ENCODE peak calls at places on chromosomes 13 and 19, in ten cellular contexts. F is uterus, A is WTC11, B is HFF-Myc, Q is fibroblast of lung, E is tibial artery, K is Calu3, N is progenitor cell of endocrine pancreas, V is neural progenitor cell, C is B cell. S is an unnamed sample.

GRCh38 chr13:113074876-113075275 is 30.7 kb upstream of the F7 start:
- DNase-seq in F (no peak), A (no peak), B (no peak), Q (no peak), E (no peak), K (no peak), N (no peak), V (no peak), C (no peak), S (no peak)

GRCh38 chr19:8355631-8356402 is 8.1 kb upstream of the ANGPTL4 start:
- DNase-seq in F (peak), A (no peak), B (peak), Q (peak), E (peak), K (peak), N (no peak), V (no peak), C (no peak), S (peak)

GRCh38 chr13:36074659-36075058 is 56.5 kb downstream of the DCLK1 start:
- DNase-seq in F (no peak), A (no peak), B (no peak), Q (peak), E (no peak), K (no peak), N (no peak), V (no peak), C (no peak), S (no peak)

GRCh38 chr19:15401397-15401710 is 17.4 kb downstream of the AKAP8L start:
- DNase-seq in F (no peak), A (no peak), B (no peak), Q (no peak), E (peak), K (no peak), N (no peak), V (no peak), C (no peak), S (no peak)

GRCh38 chr13:97468331-97468730 is 34.4 kb downstream of the RAP2A start:
- DNase-seq in F (no peak), A (no peak), B (no peak), Q (no peak), E (no peak), K (no peak), N (no peak), V (no peak), C (no peak), S (peak)

GRCh38 chr19:6061420-6062130 is 48.7 kb downstream of the RFX2 start:
- DNase-seq in F (no peak), A (no peak), B (no peak), Q (no peak), E (peak), K (no peak), N (no peak), V (no peak), C (no peak), S (no peak)

GRCh38 chr13:99215466-99215865 is 14.8 kb downstream of the UBAC2 start:
- DNase-seq in F (no peak), A (no peak), B (no peak), Q (no peak), E (no peak), K (no peak), N (no peak), V (no peak), C (no peak), S (no peak)

GRCh38 chr13:106143930-106144709 is 391.3 kb downstream of the EFNB2 start:
- DNase-seq in F (no peak), A (no peak), B (no peak), Q (no peak), E (no peak), K (peak), N (no peak), V (no peak), C (no peak), S (no peak)

GRCh38 chr13:44876782-44877324 is 112.4 kb downstream of the NUFIP1 start:
- DNase-seq in F (no peak), A (peak), B (no peak), Q (no peak), E (no peak), K (no peak), N (no peak), V (peak), C (no peak), S (no peak)

GRCh38 chr13:99468971-99469545 is 32.2 kb upstream of the TM9SF2 start:
- DNase-seq in F (no peak), A (no peak), B (no peak), Q (no peak), E (no peak), K (no peak), N (no peak), V (peak), C (no peak), S (no peak)

GRCh38 chr13:25908390-25908789 is 143.4 kb downstream of the SHISA2 start:
- DNase-seq in F (no peak), A (no peak), B (no peak), Q (no peak), E (no peak), K (no peak), N (no peak), V (peak), C (no peak), S (no peak)

GRCh38 chr19:55113570-55114039 is 3.8 kb downstream of the PPP1R12C start:
- DNase-seq in F (peak), A (peak), B (peak), Q (peak), E (peak), K (no peak), N (no peak), V (peak), C (no peak), S (peak)

GRCh38 chr13:45518525-45519235 is 53.9 kb downstream of the COG3 start:
- DNase-seq in F (no peak), A (no peak), B (no peak), Q (peak), E (no peak), K (no peak), N (no peak), V (no peak), C (no peak), S (no peak)

GRCh38 chr13:79782541-79783216 is 301.7 kb downstream of the NDFIP2 start:
- DNase-seq in F (no peak), A (peak), B (no peak), Q (peak), E (no peak), K (peak), N (peak), V (peak), C (no peak), S (peak)

GRCh38 chr19:15456871-15457700 is 7.3 kb downstream of the RASAL3 start:
- DNase-seq in F (no peak), A (peak), B (no peak), Q (no peak), E (no peak), K (peak), N (no peak), V (peak), C (peak), S (no peak)

GRCh38 chr13:24693862-24694471 is 13.8 kb downstream of the ATP12A start:
- DNase-seq in F (no peak), A (peak), B (no peak), Q (peak), E (peak), K (peak), N (peak), V (peak), C (peak), S (no peak)

GRCh38 chr13:110129076-110129475 is 177.9 kb downstream of the COL4A1 start:
- DNase-seq in F (no peak), A (no peak), B (no peak), Q (no peak), E (no peak), K (no peak), N (no peak), V (no peak), C (no peak), S (no peak)

GRCh38 chr13:20127563-20128458 is 33.0 kb downstream of the GJA3 start:
- DNase-seq in F (peak), A (peak), B (no peak), Q (peak), E (peak), K (peak), N (peak), V (peak), C (peak), S (no peak)

GRCh38 chr13:60765700-60766411 is 368.8 kb downstream of the TDRD3 start:
- DNase-seq in F (no peak), A (no peak), B (no peak), Q (peak), E (no peak), K (no peak), N (no peak), V (no peak), C (no peak), S (peak)

GRCh38 chr13:77521595-77522367 is 13.7 kb upstream of the SCEL start:
- DNase-seq in F (no peak), A (peak), B (no peak), Q (peak), E (no peak), K (peak), N (no peak), V (peak), C (no peak), S (peak)

GRCh38 chr19:39408392-39409206 is 2.0 kb downstream of the ZFP36 start:
- DNase-seq in F (peak), A (no peak), B (no peak), Q (peak), E (no peak), K (peak), N (no peak), V (peak), C (peak), S (no peak)

GRCh38 chr19:8965887-8966286 is 44.3 kb downstream of the MUC16 start:
- DNase-seq in F (no peak), A (no peak), B (no peak), Q (no peak), E (no peak), K (no peak), N (no peak), V (no peak), C (no peak), S (no peak)

GRCh38 chr19:58466089-58466759 is 656 bp upstream of the ZNF324 start:
- DNase-seq in F (no peak), A (no peak), B (no peak), Q (no peak), E (no peak), K (no peak), N (no peak), V (no peak), C (no peak), S (no peak)

GRCh38 chr19:45630463-45630862 is 8.7 kb downstream of the EML2 start:
- DNase-seq in F (no peak), A (no peak), B (peak), Q (peak), E (no peak), K (peak), N (no peak), V (no peak), C (no peak), S (peak)

GRCh38 chr19:4267101-4267900 is 11.8 kb upstream of the SHD start:
- DNase-seq in F (peak), A (peak), B (peak), Q (peak), E (no peak), K (peak), N (peak), V (peak), C (peak), S (no peak)

GRCh38 chr13:59269476-59269875 is 894.3 kb downstream of the DIAPH3 start:
- DNase-seq in F (no peak), A (no peak), B (no peak), Q (peak), E (no peak), K (no peak), N (no peak), V (no peak), C (no peak), S (peak)

GRCh38 chr13:113034451-113035208 is 65.6 kb downstream of the MCF2L start:
- DNase-seq in F (no peak), A (peak), B (peak), Q (peak), E (no peak), K (peak), N (no peak), V (peak), C (no peak), S (no peak)

GRCh38 chr19:39032164-39032918 is at the start of gene FBXO27:
- DNase-seq in F (peak), A (peak), B (no peak), Q (peak), E (no peak), K (peak), N (peak), V (peak), C (peak), S (no peak)

GRCh38 chr13:34757441-34757840 is 184.6 kb upstream of the NBEA start:
- DNase-seq in F (no peak), A (no peak), B (no peak), Q (peak), E (no peak), K (no peak), N (no peak), V (no peak), C (no peak), S (no peak)

GRCh38 chr13:114010401-114011101 is 36.7 kb upstream of the C13orf46 start:
- DNase-seq in F (no peak), A (peak), B (no peak), Q (no peak), E (peak), K (no peak), N (no peak), V (no peak), C (peak), S (no peak)

GRCh38 chr19:9431475-9431874 is 3.9 kb downstream of the ZNF266 start:
- DNase-seq in F (no peak), A (peak), B (no peak), Q (no peak), E (no peak), K (no peak), N (peak), V (peak), C (no peak), S (no peak)

DNA sequence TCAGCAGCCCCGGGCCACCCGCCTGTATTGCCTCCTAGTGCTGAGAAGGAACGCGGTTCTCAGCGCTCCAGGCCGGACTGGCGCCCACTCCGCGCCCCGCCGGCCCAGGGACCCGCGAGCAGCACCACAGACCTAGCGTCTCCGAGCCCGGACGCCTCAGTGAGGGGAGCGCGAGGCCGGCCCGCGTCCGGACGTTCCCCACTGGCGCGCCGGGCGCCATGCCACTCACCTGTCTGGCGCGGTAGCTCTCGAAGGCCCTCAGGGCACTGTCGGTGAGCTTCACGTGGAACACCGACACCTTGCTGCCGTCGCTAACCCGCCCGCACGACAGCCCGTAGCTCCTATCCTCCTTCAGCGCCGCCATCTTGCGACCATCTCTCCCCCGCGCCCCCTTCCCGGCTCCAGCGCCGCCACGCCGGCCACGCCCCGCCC is at the start of gene ELL:
- DNase-seq in F (no peak), A (no peak), B (no peak), Q (no peak), E (no peak), K (no peak), N (no peak), V (no peak), C (no peak), S (no peak)
- TF ChIP-seq CTCF in F (no peak), A (no peak), B (no peak), Q (no peak), E (no peak), K (no peak), N (no peak), V (no peak), C (no peak), S (no peak)

GRCh38 chr19:28990522-28990921 is 222.4 kb downstream of the UQCRFS1 start:
- DNase-seq in F (no peak), A (no peak), B (no peak), Q (no peak), E (no peak), K (no peak), N (no peak), V (no peak), C (no peak), S (no peak)
- TF ChIP-seq CTCF in F (no peak), A (no peak), B (no peak), Q (no peak), E (no peak), K (no peak), N (no peak), V (no peak), C (no peak), S (no peak)

DNA sequence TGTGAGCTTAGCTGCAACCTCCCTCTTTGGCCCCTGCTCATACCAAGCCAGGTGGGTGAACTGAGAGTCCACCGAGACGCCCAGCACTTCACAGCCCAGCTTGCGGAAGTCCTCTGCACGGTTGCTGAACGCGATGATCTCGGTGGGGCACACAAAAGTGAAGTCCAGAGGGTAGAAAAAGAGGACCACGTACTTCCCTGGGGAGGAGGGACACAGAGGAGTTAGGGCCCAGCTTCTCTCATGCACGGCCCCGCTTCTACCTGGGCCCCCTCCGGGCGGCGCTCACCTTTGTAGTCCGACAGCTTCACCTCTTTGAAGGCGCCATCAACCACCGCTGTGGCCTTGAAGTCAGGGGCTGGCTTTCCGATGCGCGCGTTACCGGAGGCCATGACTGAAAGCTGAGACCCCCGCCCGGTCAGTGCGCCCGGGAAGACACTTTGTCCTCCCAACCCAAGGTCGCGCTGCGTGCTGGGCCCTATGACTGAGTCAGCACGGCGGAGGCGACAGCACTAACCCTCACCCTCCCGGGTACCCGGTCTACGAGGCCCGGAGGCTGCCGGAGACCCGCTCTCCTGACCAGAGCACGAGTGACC is 631 bp downstream of the PRDX2 start:
- DNase-seq in F (no peak), A (peak), B (no peak), Q (no peak), E (peak), K (peak), N (no peak), V (peak), C (no peak), S (no peak)
- TF ChIP-seq CTCF in F (no peak), A (no peak), B (no peak), Q (no peak), E (no peak), K (no peak), N (no peak), V (no peak), C (no peak), S (no peak)

GRCh38 chr13:108662528-108662927 is 33.1 kb downstream of the MYO16 start:
- DNase-seq in F (no peak), A (no peak), B (no peak), Q (no peak), E (no peak), K (no peak), N (no peak), V (no peak), C (no peak), S (no peak)

GRCh38 chr13:108657520-108657919 is 28.1 kb downstream of the MYO16 start:
- DNase-seq in F (no peak), A (no peak), B (no peak), Q (no peak), E (no peak), K (no peak), N (no peak), V (no peak), C (no peak), S (no peak)

GRCh38 chr13:108656742-108657141 is 27.3 kb downstream of the MYO16 start:
- DNase-seq in F (no peak), A (no peak), B (no peak), Q (no peak), E (no peak), K (no peak), N (no peak), V (no peak), C (no peak), S (no peak)
- TF ChIP-seq CTCF in F (no peak), A (no peak), B (no peak), Q (no peak), E (no peak), K (no peak), N (no peak), V (no peak), C (no peak), S (no peak)

GRCh38 chr13:91601273-91601672 is 202.9 kb downstream of the GPC5 start:
- DNase-seq in F (no peak), A (no peak), B (no peak), Q (no peak), E (no peak), K (no peak), N (no peak), V (no peak), C (no peak), S (no peak)

GRCh38 chr13:91592050-91593014 is 193.9 kb downstream of the GPC5 start:
- DNase-seq in F (no peak), A (no peak), B (no peak), Q (peak), E (no peak), K (no peak), N (no peak), V (no peak), C (no peak), S (no peak)

GRCh38 chr13:91595677-91596076 is 197.3 kb downstream of the GPC5 start:
- DNase-seq in F (no peak), A (no peak), B (no peak), Q (no peak), E (no peak), K (no peak), N (no peak), V (no peak), C (no peak), S (no peak)

GRCh38 chr13:91598655-91599054 is 200.2 kb downstream of the GPC5 start:
- DNase-seq in F (no peak), A (no peak), B (no peak), Q (no peak), E (no peak), K (no peak), N (no peak), V (no peak), C (no peak), S (no peak)

GRCh38 chr13:91596832-91597231 is 198.4 kb downstream of the GPC5 start:
- DNase-seq in F (no peak), A (no peak), B (no peak), Q (no peak), E (no peak), K (no peak), N (no peak), V (no peak), C (no peak), S (no peak)
- TF ChIP-seq CTCF in F (no peak), A (no peak), B (no peak), Q (no peak), E (no peak), K (no peak), N (no peak), V (no peak), C (no peak), S (no peak)

GRCh38 chr19:46704379-46705076 is 12.4 kb downstream of the PRKD2 start:
- DNase-seq in F (peak), A (peak), B (no peak), Q (no peak), E (peak), K (peak), N (peak), V (peak), C (peak), S (no peak)
- TF ChIP-seq CTCF in F (peak), A (peak), B (peak), Q (peak), E (peak), K (peak), N (peak), V (peak), C (peak), S (peak)

GRCh38 chr19:533485-534058 is 2.0 kb downstream of the CDC34 start:
- DNase-seq in F (no peak), A (no peak), B (no peak), Q (no peak), E (no peak), K (no peak), N (no peak), V (no peak), C (no peak), S (no peak)

GRCh38 chr19:531753-532571 is at the start of gene CDC34:
- DNase-seq in F (peak), A (no peak), B (no peak), Q (no peak), E (no peak), K (no peak), N (no peak), V (peak), C (peak), S (no peak)

GRCh38 chr19:530133-531008 is 1.2 kb upstream of the CDC34 start:
- DNase-seq in F (peak), A (no peak), B (no peak), Q (no peak), E (no peak), K (no peak), N (no peak), V (no peak), C (no peak), S (no peak)

GRCh38 chr19:532578-533484 is 1.3 kb downstream of the CDC34 start:
- DNase-seq in F (peak), A (peak), B (no peak), Q (peak), E (peak), K (peak), N (no peak), V (peak), C (no peak), S (peak)

GRCh38 chr19:531009-531752 is 379 bp upstream of the CDC34 start:
- DNase-seq in F (peak), A (peak), B (no peak), Q (peak), E (peak), K (peak), N (peak), V (peak), C (peak), S (no peak)
- TF ChIP-seq CTCF in F (no peak), A (no peak), B (no peak), Q (no peak), E (peak), K (no peak), N (no peak), V (peak), C (no peak), S (no peak)